ENCODE peak calls at places on chromosome 15, in six cellular contexts. One of them, this sample, is unnamed.

GRCh38 chr15:24017470-24017869 is 330.4 kb upstream of the NDN start:
- DNase-seq in K562: no peak
- DNase-seq in hepatocyte: no peak
- DNase-seq in adrenal gland: no peak
- DNase-seq in astrocyte: no peak
- DNase-seq in body of pancreas: no peak
- DNase-seq in this sample: no peak

GRCh38 chr15:101579766-101580165 is 72.4 kb downstream of the TM2D3 start:
- DNase-seq in K562: no peak
- DNase-seq in hepatocyte: no peak
- DNase-seq in adrenal gland: no peak
- DNase-seq in astrocyte: peak; percentile 67
- DNase-seq in body of pancreas: no peak
- DNase-seq in this sample: no peak

GRCh38 chr15:52331490-52332240 is 36.1 kb upstream of the MYO5C start:
- DNase-seq in K562: peak; percentile 29
- DNase-seq in hepatocyte: peak; percentile 45
- DNase-seq in adrenal gland: peak; percentile 35
- DNase-seq in astrocyte: peak; percentile 48
- DNase-seq in body of pancreas: peak; percentile 41
- DNase-seq in this sample: no peak

GRCh38 chr15:70451861-70452653 is 311.3 kb downstream of the UACA start:
- DNase-seq in K562: peak; percentile 61
- DNase-seq in hepatocyte: no peak
- DNase-seq in adrenal gland: no peak
- DNase-seq in astrocyte: no peak
- DNase-seq in body of pancreas: no peak
- DNase-seq in this sample: no peak

GRCh38 chr15:39499701-39500100 is 81.2 kb upstream of the THBS1 start:
- DNase-seq in K562: no peak
- DNase-seq in hepatocyte: no peak
- DNase-seq in adrenal gland: no peak
- DNase-seq in astrocyte: no peak
- DNase-seq in body of pancreas: no peak
- DNase-seq in this sample: no peak

GRCh38 chr15:90512281-90512680 is 17.4 kb upstream of the CRTC3 start:
- DNase-seq in K562: no peak
- DNase-seq in hepatocyte: no peak
- DNase-seq in adrenal gland: no peak
- DNase-seq in astrocyte: no peak
- DNase-seq in body of pancreas: no peak
- DNase-seq in this sample: no peak

GRCh38 chr15:68635142-68635541 is 56.3 kb downstream of the CORO2B start:
- DNase-seq in K562: no peak
- DNase-seq in hepatocyte: no peak
- DNase-seq in adrenal gland: no peak
- DNase-seq in astrocyte: no peak
- DNase-seq in body of pancreas: no peak
- DNase-seq in this sample: peak; percentile 39

GRCh38 chr15:24955549-24955929 is 752 bp downstream of the SNRPN start:
- DNase-seq in K562: no peak
- DNase-seq in hepatocyte: peak; percentile 6
- DNase-seq in adrenal gland: peak; percentile 20
- DNase-seq in astrocyte: no peak
- DNase-seq in body of pancreas: peak; percentile 16
- DNase-seq in this sample: peak; percentile 31

GRCh38 chr15:100118546-100118945 is 223.2 kb downstream of the ADAMTS17 start:
- DNase-seq in K562: no peak
- DNase-seq in hepatocyte: no peak
- DNase-seq in adrenal gland: no peak
- DNase-seq in astrocyte: no peak
- DNase-seq in body of pancreas: no peak
- DNase-seq in this sample: no peak

GRCh38 chr15:29863438-29863837 is 41.2 kb upstream of the TJP1 start:
- DNase-seq in K562: no peak
- DNase-seq in hepatocyte: no peak
- DNase-seq in adrenal gland: no peak
- DNase-seq in astrocyte: no peak
- DNase-seq in body of pancreas: no peak
- DNase-seq in this sample: no peak

GRCh38 chr15:94230436-94230885 is 900 bp upstream of the MCTP2 start:
- DNase-seq in K562: no peak
- DNase-seq in hepatocyte: no peak
- DNase-seq in adrenal gland: no peak
- DNase-seq in astrocyte: no peak
- DNase-seq in body of pancreas: no peak
- DNase-seq in this sample: no peak

GRCh38 chr15:89575656-89576416 is 567 bp downstream of the TICRR start:
- DNase-seq in K562: peak; percentile 44
- DNase-seq in hepatocyte: peak; percentile 25
- DNase-seq in adrenal gland: no peak
- DNase-seq in astrocyte: no peak
- DNase-seq in body of pancreas: no peak
- DNase-seq in this sample: no peak

GRCh38 chr15:90710436-90710835 is 6.7 kb upstream of the BLM start:
- DNase-seq in K562: no peak
- DNase-seq in hepatocyte: no peak
- DNase-seq in adrenal gland: no peak
- DNase-seq in astrocyte: no peak
- DNase-seq in body of pancreas: no peak
- DNase-seq in this sample: no peak

GRCh38 chr15:68425428-68426060 is 6.4 kb downstream of the ITGA11 start:
- DNase-seq in K562: no peak
- DNase-seq in hepatocyte: peak; percentile 34
- DNase-seq in adrenal gland: no peak
- DNase-seq in astrocyte: no peak
- DNase-seq in body of pancreas: no peak
- DNase-seq in this sample: no peak

GRCh38 chr15:88187195-88187594 is 69.3 kb downstream of the NTRK3 start:
- DNase-seq in K562: no peak
- DNase-seq in hepatocyte: no peak
- DNase-seq in adrenal gland: peak; percentile 46
- DNase-seq in astrocyte: no peak
- DNase-seq in body of pancreas: no peak
- DNase-seq in this sample: no peak

GRCh38 chr15:70258369-70259029 is 160.8 kb upstream of the TLE3 start:
- DNase-seq in K562: peak; percentile 15
- DNase-seq in hepatocyte: no peak
- DNase-seq in adrenal gland: peak; percentile 36
- DNase-seq in astrocyte: peak; percentile 18
- DNase-seq in body of pancreas: no peak
- DNase-seq in this sample: no peak

GRCh38 chr15:48643236-48643635 is 2.3 kb downstream of the FBN1 start:
- DNase-seq in K562: no peak
- DNase-seq in hepatocyte: no peak
- DNase-seq in adrenal gland: no peak
- DNase-seq in astrocyte: no peak
- DNase-seq in body of pancreas: no peak
- DNase-seq in this sample: no peak

GRCh38 chr15:48641416-48641815 is 4.1 kb downstream of the FBN1 start:
- DNase-seq in K562: peak; percentile 16
- DNase-seq in hepatocyte: no peak
- DNase-seq in adrenal gland: peak; percentile 33
- DNase-seq in astrocyte: no peak
- DNase-seq in body of pancreas: no peak
- DNase-seq in this sample: peak; percentile 36

GRCh38 chr15:48643776-48644497 is 1.6 kb downstream of the FBN1 start:
- DNase-seq in K562: no peak
- DNase-seq in hepatocyte: no peak
- DNase-seq in adrenal gland: no peak
- DNase-seq in astrocyte: no peak
- DNase-seq in body of pancreas: no peak
- DNase-seq in this sample: no peak

GRCh38 chr15:48644498-48644826 is 1.0 kb downstream of the FBN1 start:
- DNase-seq in K562: no peak
- DNase-seq in hepatocyte: no peak
- DNase-seq in adrenal gland: peak; percentile 39
- DNase-seq in astrocyte: no peak
- DNase-seq in body of pancreas: peak; percentile 14
- DNase-seq in this sample: peak; percentile 32

DNA sequence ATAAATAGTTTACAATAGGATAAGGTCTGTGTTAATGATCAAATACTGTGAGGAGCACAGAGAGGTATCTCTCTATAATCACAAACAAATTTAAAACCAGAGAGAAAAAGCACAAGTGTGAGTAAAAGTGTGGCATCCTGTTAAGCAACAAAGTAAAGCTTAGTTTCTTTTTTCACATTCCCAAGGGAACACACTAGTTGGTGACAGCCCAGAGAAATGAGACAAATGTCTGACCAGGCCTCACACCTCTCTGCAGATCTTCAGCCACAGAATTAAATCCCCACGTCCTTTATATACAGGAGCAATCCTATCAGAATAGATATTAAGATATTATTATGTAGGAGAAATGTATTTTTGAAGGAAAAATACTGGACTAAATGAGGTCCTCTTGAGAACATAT is 2.7 kb downstream of the FBN1 start:
- DNase-seq in K562: no peak
- DNase-seq in hepatocyte: no peak
- DNase-seq in adrenal gland: no peak
- DNase-seq in astrocyte: no peak
- DNase-seq in body of pancreas: no peak
- DNase-seq in this sample: no peak
- H3K27ac ChIP-seq in K562: no peak overlapping the region
- H3K27ac ChIP-seq in hepatocyte: no peak overlapping the region
- H3K27ac ChIP-seq in adrenal gland: no peak overlapping the region
- H3K27ac ChIP-seq in astrocyte: peak overlapping the region; percentile 92
- H3K27ac ChIP-seq in body of pancreas: no peak overlapping the region
- H3K27ac ChIP-seq in this sample: peak overlapping the region; percentile 98

DNA sequence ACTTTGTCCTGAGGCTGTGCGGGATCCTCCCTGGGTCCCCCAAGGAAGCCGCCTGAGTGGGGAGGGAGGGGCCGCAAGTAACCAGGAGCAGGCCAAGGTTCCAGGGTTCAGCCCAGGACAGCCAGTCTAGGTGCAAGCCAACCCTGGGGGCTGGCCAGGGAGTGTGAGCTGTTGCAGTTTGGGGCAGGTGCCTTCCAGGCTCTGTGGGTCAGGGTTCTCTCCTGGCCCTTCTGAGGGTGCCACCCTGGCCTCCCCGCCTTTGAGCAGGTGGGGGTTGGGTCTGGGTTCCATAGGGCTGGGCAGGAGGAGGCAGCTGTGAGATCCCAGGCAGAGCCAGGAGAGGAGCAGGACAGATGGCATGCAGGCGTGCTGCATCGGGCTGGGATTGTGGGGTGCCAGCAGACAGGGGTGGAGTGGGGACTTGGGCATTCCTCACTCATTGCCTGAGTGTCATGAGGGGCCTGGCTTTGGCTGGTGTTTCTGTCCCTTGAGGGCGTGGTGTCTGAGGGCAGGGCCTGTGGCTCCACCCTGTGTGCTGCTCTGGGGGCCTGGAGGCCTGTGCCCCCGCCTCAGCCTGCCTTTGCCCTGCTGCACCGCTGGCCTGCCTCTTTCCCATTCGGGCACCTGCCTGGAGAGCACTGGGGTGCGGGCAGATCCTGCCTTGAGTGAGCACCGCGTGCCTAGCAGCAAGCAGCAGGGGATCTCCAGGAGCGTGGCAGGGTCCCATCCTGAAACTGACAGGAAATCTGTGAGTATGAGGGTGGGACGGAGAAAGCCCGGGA is 18.4 kb downstream of the KLF13 start:
- DNase-seq in K562: no peak
- DNase-seq in hepatocyte: no peak
- DNase-seq in adrenal gland: no peak
- DNase-seq in astrocyte: no peak
- DNase-seq in body of pancreas: peak; percentile 57
- DNase-seq in this sample: no peak
- H3K4me1 ChIP-seq in K562: peaks cover 35% of the 10 kb centered on the region
- H3K4me1 ChIP-seq in hepatocyte: peaks cover 12% of the 10 kb centered on the region
- H3K4me1 ChIP-seq in adrenal gland: peaks cover 63% of the 10 kb centered on the region
- H3K4me1 ChIP-seq in astrocyte: peaks cover 4% of the 10 kb centered on the region
- H3K4me1 ChIP-seq in body of pancreas: peaks cover 91% of the 10 kb centered on the region
- H3K4me1 ChIP-seq in this sample: peaks cover 74% of the 10 kb centered on the region

GRCh38 chr15:56168394-56168793 is 75.3 kb downstream of the RFX7 start:
- DNase-seq in K562: no peak
- DNase-seq in hepatocyte: no peak
- DNase-seq in adrenal gland: no peak
- DNase-seq in astrocyte: peak; percentile 16
- DNase-seq in body of pancreas: no peak
- DNase-seq in this sample: no peak
- TF ChIP-seq CTCF in K562: no peak
- TF ChIP-seq CTCF in hepatocyte: no peak
- TF ChIP-seq CTCF in adrenal gland: no peak
- TF ChIP-seq CTCF in astrocyte: no peak
- TF ChIP-seq CTCF in body of pancreas: no peak
- TF ChIP-seq CTCF in this sample: no peak

DNA sequence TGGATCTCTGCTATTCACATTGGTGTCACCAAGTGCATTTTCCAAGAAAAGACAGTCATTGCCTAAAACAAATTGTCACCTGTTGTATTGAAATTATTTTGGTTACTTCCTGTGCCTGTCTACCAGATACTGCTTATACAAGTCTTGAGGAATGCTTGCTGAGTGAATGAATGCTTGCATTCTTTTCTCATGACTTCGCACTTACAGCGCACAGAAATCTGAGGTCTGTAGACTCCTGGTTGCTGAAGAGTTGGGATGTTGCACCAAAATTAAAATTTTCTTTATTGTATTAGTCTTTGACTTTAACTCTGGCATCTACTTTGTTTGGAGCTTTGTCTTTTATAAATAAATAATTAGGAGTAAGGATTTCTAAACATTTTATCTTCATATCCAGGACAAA is 28.4 kb downstream of the SH3GL3 start:
- DNase-seq in K562: no peak
- DNase-seq in hepatocyte: no peak
- DNase-seq in adrenal gland: no peak
- DNase-seq in astrocyte: peak; percentile 63
- DNase-seq in body of pancreas: no peak
- DNase-seq in this sample: no peak
- H3K27ac ChIP-seq in K562: no peak overlapping the region
- H3K27ac ChIP-seq in hepatocyte: no peak overlapping the region
- H3K27ac ChIP-seq in adrenal gland: no peak overlapping the region
- H3K27ac ChIP-seq in astrocyte: no peak overlapping the region
- H3K27ac ChIP-seq in body of pancreas: no peak overlapping the region
- H3K27ac ChIP-seq in this sample: no peak overlapping the region

DNA sequence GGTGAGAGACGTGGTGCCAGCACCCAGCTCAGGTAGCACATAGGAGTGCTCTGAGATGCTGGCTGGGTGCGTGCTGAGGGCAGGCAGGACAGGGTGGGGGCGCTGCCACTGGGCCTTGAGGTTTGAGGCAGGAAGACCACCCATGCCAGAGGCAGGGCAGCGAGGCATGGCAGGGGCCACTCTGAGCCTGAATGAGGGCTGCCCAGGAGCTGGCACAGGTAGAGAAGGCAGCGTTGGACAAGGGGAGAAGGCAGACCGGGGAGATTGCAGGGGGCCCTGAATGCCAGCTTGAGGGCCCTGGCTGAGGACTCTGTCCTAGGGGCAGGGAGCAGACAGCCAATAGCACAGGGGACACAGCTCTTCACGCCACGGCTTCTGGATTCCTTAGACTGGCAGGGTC is 50.2 kb downstream of the ADAMTS7 start:
- DNase-seq in K562: no peak
- DNase-seq in hepatocyte: no peak
- DNase-seq in adrenal gland: no peak
- DNase-seq in astrocyte: no peak
- DNase-seq in body of pancreas: peak; percentile 7
- DNase-seq in this sample: no peak
- H3K4me1 ChIP-seq in K562: peaks cover 22% of the 10 kb centered on the region
- H3K4me1 ChIP-seq in hepatocyte: no peaks in the 10 kb centered on the region
- H3K4me1 ChIP-seq in adrenal gland: peaks cover 26% of the 10 kb centered on the region
- H3K4me1 ChIP-seq in astrocyte: peaks cover 12% of the 10 kb centered on the region
- H3K4me1 ChIP-seq in body of pancreas: peaks cover 11% of the 10 kb centered on the region
- H3K4me1 ChIP-seq in this sample: peaks cover 12% of the 10 kb centered on the region

GRCh38 chr15:98648654-98649537 is 557 bp downstream of the IGF1R start:
- DNase-seq in K562: peak; percentile 57
- DNase-seq in hepatocyte: peak; percentile 79
- DNase-seq in adrenal gland: peak; percentile 59
- DNase-seq in astrocyte: peak; percentile 26
- DNase-seq in body of pancreas: peak; percentile 59
- DNase-seq in this sample: peak; percentile 62
- TF ChIP-seq CTCF in K562: no peak
- TF ChIP-seq CTCF in hepatocyte: peak; percentile 27
- TF ChIP-seq CTCF in adrenal gland: no peak
- TF ChIP-seq CTCF in astrocyte: no peak
- TF ChIP-seq CTCF in body of pancreas: no peak
- TF ChIP-seq CTCF in this sample: no peak

This sample was measured in testis.